ENCODE peak calls at places on chromosomes 7 and 10, in four cellular contexts. C, G, N and O are unnamed samples. For H3K36me3 and H3K4me1, the result is how much of the 10 kb centered on the place peaks cover.

GRCh38 chr10:8242295-8242872 is 187.9 kb downstream of the GATA3 start:
- DNase-seq in C (no peak), G (no peak), N (no peak), O (no peak)

GRCh38 chr7:100407285-100408180 is 21.0 kb downstream of the ZCWPW1 start:
- DNase-seq in C (peak), G (peak), N (peak), O (peak)

GRCh38 chr7:106704000-106704840 is 43.3 kb upstream of the CCDC71L start:
- DNase-seq in C (peak), G (no peak), N (no peak), O (peak)

GRCh38 chr10:128011059-128011979 is 104.4 kb downstream of the PTPRE start:
- DNase-seq in C (peak), G (peak), N (peak), O (peak)

GRCh38 chr10:44186150-44186549 is 198.7 kb downstream of the CXCL12 start:
- DNase-seq in C (no peak), G (no peak), N (no peak), O (no peak)

GRCh38 chr7:24978837-24979469 is 1.0 kb downstream of the OSBPL3 start:
- DNase-seq in C (no peak), G (peak), N (no peak), O (peak)

GRCh38 chr7:146960747-146961416 is 844.3 kb downstream of the CNTNAP2 start:
- DNase-seq in C (no peak), G (no peak), N (peak), O (peak)

GRCh38 chr10:44946201-44946600 is 13.4 kb upstream of the RASSF4 start:
- DNase-seq in C (no peak), G (no peak), N (no peak), O (no peak)

GRCh38 chr7:26912351-26912750 is 48.0 kb upstream of the SKAP2 start:
- DNase-seq in C (no peak), G (no peak), N (no peak), O (no peak)

GRCh38 chr10:37478381-37478780 is 353.0 kb downstream of the ANKRD30A start:
- DNase-seq in C (no peak), G (no peak), N (no peak), O (no peak)

GRCh38 chr7:5699951-5700384 is 81.5 kb downstream of the RNF216 start:
- DNase-seq in C (peak), G (peak), N (no peak), O (no peak)

GRCh38 chr7:133139350-133139749 is 57.5 kb upstream of the CHCHD3 start:
- DNase-seq in C (no peak), G (peak), N (no peak), O (peak)

GRCh38 chr7:7385421-7385820 is 150.3 kb downstream of the COL28A1 start:
- DNase-seq in C (no peak), G (peak), N (no peak), O (no peak)

GRCh38 chr10:73997479-73997805 is 474 bp upstream of the VCL start:
- DNase-seq in C (peak), G (no peak), N (no peak), O (no peak)

GRCh38 chr7:106944035-106944665 is 79.1 kb downstream of the PIK3CG start:
- DNase-seq in C (no peak), G (no peak), N (no peak), O (peak)

GRCh38 chr7:120274482-120274881 is 1.5 kb downstream of the KCND2 start:
- DNase-seq in C (no peak), G (no peak), N (peak), O (no peak)

GRCh38 chr7:40199076-40199802 is 64.4 kb downstream of the SUGCT start:
- DNase-seq in C (peak), G (peak), N (peak), O (no peak)

GRCh38 chr7:10973942-10974716 is 457 bp downstream of the PHF14 start:
- DNase-seq in C (no peak), G (no peak), N (peak), O (peak)

GRCh38 chr10:121696854-121697253 is 98.6 kb upstream of the FGFR2 start:
- DNase-seq in C (peak), G (no peak), N (peak), O (peak)

GRCh38 chr7:112334366-112334765 is 115.9 kb upstream of the IFRD1 start:
- DNase-seq in C (no peak), G (no peak), N (no peak), O (no peak)

GRCh38 chr10:132927824-132928223 is 14.5 kb downstream of the CFAP46 start:
- DNase-seq in C (no peak), G (no peak), N (no peak), O (no peak)

GRCh38 chr7:139950881-139951525 is 111.7 kb downstream of the PARP12 start:
- DNase-seq in C (no peak), G (no peak), N (no peak), O (no peak)

GRCh38 chr10:11823989-11824346 is 812 bp downstream of the PROSER2 start:
- DNase-seq in C (no peak), G (peak), N (no peak), O (no peak)

GRCh38 chr10:108184129-108184528 is 1019.6 kb upstream of the SORCS1 start:
- DNase-seq in C (no peak), G (no peak), N (no peak), O (no peak)

GRCh38 chr10:30029890-30030261 is 29.5 kb downstream of the JCAD start:
- DNase-seq in C (no peak), G (no peak), N (no peak), O (no peak)

GRCh38 chr10:70417568-70417967 is 13.6 kb downstream of the EIF4EBP2 start:
- DNase-seq in C (no peak), G (no peak), N (no peak), O (no peak)

GRCh38 chr7:28815928-28816373 is 142.2 kb downstream of the TRIL start:
- DNase-seq in C (peak), G (no peak), N (no peak), O (no peak)

GRCh38 chr10:46556515-46557318 is at the start of gene GPRIN2:
- DNase-seq in C (peak), G (no peak), N (peak), O (peak)

GRCh38 chr10:44498222-44498621 is 113.3 kb upstream of the CXCL12 start:
- DNase-seq in C (no peak), G (no peak), N (no peak), O (no peak)

GRCh38 chr7:30140456-30140855 is 5.7 kb downstream of the MTURN start:
- DNase-seq in C (no peak), G (no peak), N (no peak), O (no peak)

GRCh38 chr7:149494738-149495368 is 2.8 kb downstream of the ZNF746 start:
- DNase-seq in C (no peak), G (no peak), N (no peak), O (no peak)

GRCh38 chr7:149490083-149490482 is 7.5 kb downstream of the ZNF746 start:
- DNase-seq in C (no peak), G (no peak), N (no peak), O (no peak)

GRCh38 chr7:149493366-149493765 is 4.2 kb downstream of the ZNF746 start:
- DNase-seq in C (no peak), G (no peak), N (no peak), O (no peak)

GRCh38 chr7:149489391-149490024 is 8.1 kb downstream of the ZNF746 start:
- DNase-seq in C (no peak), G (no peak), N (peak), O (peak)
- H3K36me3 ChIP-seq in C (under half), G (under half), N (half or more), O (half or more)

DNA sequence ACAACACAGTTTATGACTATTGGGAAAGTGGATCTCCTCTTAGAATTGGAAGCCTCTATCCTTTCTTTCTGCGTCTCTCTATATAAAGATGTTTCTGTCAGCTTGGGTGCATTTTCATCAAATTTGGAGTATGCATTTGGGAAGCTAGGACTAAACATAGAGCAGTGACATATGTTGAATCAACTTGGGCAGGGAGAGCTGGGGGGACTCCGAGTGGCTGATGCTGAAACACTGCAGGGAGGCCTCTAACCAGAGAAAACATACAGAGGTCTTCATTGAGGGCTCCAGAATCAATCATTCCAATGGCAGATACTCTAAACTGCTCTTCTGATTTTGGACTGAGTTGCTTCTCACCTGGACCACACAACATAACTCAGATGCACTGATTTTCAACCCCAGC is 147.3 kb downstream of the PDE1C start:
- DNase-seq in C (no peak), G (no peak), N (no peak), O (no peak)
- H3K9ac ChIP-seq in C (no peak), G (no peak), N (no peak), O (no peak)

GRCh38 chr7:77944183-77945182 is 145.9 kb downstream of the PHTF2 start:
- DNase-seq in C (no peak), G (no peak), N (no peak), O (no peak)
- H3K4me1 ChIP-seq in C (under half), G (under half), N (under half), O (under half)

GRCh38 chr10:53079283-53079682 is 306.7 kb upstream of the MBL2 start:
- DNase-seq in C (no peak), G (no peak), N (no peak), O (no peak)
- H3K36me3 ChIP-seq in C (under half), G (under half), N (under half), O (under half)

GRCh38 chr7:44766416-44766801 is 17.8 kb downstream of the ZMIZ2 start:
- DNase-seq in C (no peak), G (no peak), N (peak), O (no peak)

GRCh38 chr7:44769381-44770209 is 20.9 kb downstream of the ZMIZ2 start:
- DNase-seq in C (peak), G (peak), N (no peak), O (no peak)

GRCh38 chr7:44767134-44767911 is 18.7 kb downstream of the ZMIZ2 start:
- DNase-seq in C (no peak), G (no peak), N (peak), O (no peak)

GRCh38 chr7:44768663-44769361 is 20.2 kb downstream of the ZMIZ2 start:
- DNase-seq in C (no peak), G (no peak), N (peak), O (no peak)

DNA sequence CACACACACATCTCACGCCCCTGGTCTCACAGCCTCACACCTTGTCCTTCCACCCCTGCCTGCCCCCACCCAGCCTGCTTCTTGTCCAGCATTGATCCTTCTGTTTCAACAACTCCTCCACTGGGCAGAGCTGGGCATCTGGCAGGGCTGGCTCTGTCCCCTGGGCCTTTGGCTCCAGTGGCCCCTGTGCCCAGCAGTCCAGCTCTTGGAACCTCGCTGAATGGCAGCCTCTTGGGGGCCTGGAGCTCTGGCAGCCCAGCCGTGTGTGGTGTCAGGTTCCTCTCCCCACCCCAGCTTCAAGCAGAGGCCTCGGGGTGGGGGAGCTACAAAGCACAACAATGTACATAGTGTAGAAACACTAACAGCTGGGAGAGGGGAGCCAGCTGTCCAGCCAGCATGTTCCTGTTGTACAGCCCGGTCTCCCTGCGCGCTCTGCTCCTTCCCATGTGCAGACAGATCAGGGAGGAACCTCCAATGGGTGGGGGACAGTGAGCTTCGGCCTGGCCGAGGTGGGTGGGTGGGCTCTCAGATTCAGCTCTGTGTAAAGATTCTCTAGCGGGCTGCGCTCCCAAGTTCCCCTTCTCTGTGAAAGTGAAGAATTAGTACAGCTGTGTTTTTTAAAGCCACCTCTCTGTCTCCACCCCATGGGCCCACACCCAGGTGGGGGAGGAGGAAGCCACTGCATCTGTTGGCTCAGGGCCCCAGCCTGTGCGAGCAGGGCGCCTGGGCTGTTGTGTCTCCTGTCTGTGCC is 19.4 kb downstream of the ZMIZ2 start:
- DNase-seq in C (peak), G (no peak), N (peak), O (no peak)
- H3K9ac ChIP-seq in C (no peak), G (no peak), N (no peak), O (no peak)

GRCh38 chr10:61941202-61941651 is 39.7 kb downstream of the ARID5B start:
- DNase-seq in C (no peak), G (no peak), N (no peak), O (no peak)
- H3K4me1 ChIP-seq in C (half or more), G (under half), N (under half), O (under half)

GRCh38 chr7:157371296-157371695 is 34.5 kb downstream of the DNAJB6 start:
- DNase-seq in C (no peak), G (no peak), N (no peak), O (no peak)

GRCh38 chr7:157375410-157375809 is 38.6 kb downstream of the DNAJB6 start:
- DNase-seq in C (no peak), G (no peak), N (no peak), O (no peak)

GRCh38 chr7:157370761-157371160 is 34.0 kb downstream of the DNAJB6 start:
- DNase-seq in C (no peak), G (no peak), N (no peak), O (no peak)

GRCh38 chr7:157373493-157373892 is 36.7 kb downstream of the DNAJB6 start:
- DNase-seq in C (no peak), G (no peak), N (no peak), O (no peak)

DNA sequence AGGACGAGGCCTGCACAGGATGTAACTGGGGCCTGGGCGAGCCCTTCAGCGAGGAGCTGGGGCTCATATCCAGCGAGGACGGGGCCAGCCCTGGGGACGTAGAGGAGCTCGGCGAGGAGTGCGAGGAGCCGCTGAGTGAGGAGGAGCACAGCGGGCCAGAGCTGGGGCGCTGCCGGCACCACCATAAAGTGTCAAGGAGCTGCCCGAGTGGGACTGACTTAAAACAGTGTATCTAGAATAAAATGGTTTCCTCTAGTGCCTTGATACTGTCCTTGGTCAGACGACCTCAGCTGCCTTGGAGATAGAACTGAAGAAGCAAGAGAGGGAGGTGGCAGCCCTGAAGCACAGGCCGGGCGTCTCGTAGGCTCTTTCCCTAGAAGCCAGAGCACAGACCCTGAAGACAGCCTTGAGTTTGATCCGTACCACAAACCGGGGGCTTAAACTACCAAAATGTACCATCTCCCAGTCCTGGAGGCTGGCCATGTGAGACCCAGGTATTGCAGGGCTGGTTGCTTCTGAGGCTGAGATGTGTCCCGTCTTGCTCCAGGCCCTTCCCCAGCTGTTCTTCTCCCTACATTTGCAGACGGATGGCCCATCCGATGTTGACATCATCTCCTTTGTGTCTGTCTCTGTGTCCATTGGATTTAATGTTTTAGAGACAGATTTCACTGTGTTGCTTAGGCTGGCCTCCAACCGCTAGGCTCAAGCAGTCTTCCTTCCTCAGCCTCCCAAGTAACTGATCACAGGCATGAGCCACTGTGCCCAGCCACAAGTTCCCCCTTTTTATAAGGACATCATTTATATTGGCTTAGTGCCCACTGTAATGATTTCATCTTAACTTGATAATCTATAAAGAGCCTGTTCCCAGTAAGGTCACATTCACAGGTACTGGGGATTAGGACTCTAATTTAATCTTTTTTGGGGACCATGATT is 35.8 kb downstream of the DNAJB6 start:
- DNase-seq in C (no peak), G (no peak), N (no peak), O (no peak)
- H3K36me3 ChIP-seq in C (under half), G (under half), N (half or more), O (half or more)